ENCODE peak calls at places on chromosomes 11 and 22, in four cellular contexts. One of them, this sample, is unnamed.

GRCh38 chr22:46007848-46008261 is 30.9 kb upstream of the WNT7B start:
- DNase-seq in bronchial epithelial cell: peak; percentile 92
- DNase-seq in transverse colon: peak; percentile 58
- DNase-seq in A549: no peak
- DNase-seq in this sample: no peak

GRCh38 chr22:19750666-19751490 is 9.7 kb upstream of the TBX1 start:
- DNase-seq in bronchial epithelial cell: peak; percentile 72
- DNase-seq in transverse colon: no peak
- DNase-seq in A549: no peak
- DNase-seq in this sample: no peak

GRCh38 chr22:44342347-44342956 is 29.7 kb upstream of the SHISAL1 start:
- DNase-seq in bronchial epithelial cell: no peak
- DNase-seq in transverse colon: no peak
- DNase-seq in A549: no peak
- DNase-seq in this sample: no peak

GRCh38 chr11:75997273-75997552 is 182.2 kb downstream of the UVRAG start:
- DNase-seq in bronchial epithelial cell: no peak
- DNase-seq in transverse colon: no peak
- DNase-seq in A549: no peak
- DNase-seq in this sample: no peak

GRCh38 chr11:11973866-11974265 is 34.6 kb downstream of the DKK3 start:
- DNase-seq in bronchial epithelial cell: no peak
- DNase-seq in transverse colon: no peak
- DNase-seq in A549: no peak
- DNase-seq in this sample: no peak

GRCh38 chr11:125457814-125458343 is 38.2 kb downstream of the FEZ1 start:
- DNase-seq in bronchial epithelial cell: no peak
- DNase-seq in transverse colon: peak; percentile 10
- DNase-seq in A549: no peak
- DNase-seq in this sample: no peak

GRCh38 chr22:24189249-24190158 is 8.2 kb downstream of the SUSD2 start:
- DNase-seq in bronchial epithelial cell: peak; percentile 38
- DNase-seq in transverse colon: peak; percentile 73
- DNase-seq in A549: peak; percentile 84
- DNase-seq in this sample: no peak

GRCh38 chr11:904380-904779 is 6.2 kb downstream of the CHID1 start:
- DNase-seq in bronchial epithelial cell: no peak
- DNase-seq in transverse colon: no peak
- DNase-seq in A549: no peak
- DNase-seq in this sample: no peak

GRCh38 chr11:94574193-94574961 is 7.2 kb downstream of the PIWIL4 start:
- DNase-seq in bronchial epithelial cell: no peak
- DNase-seq in transverse colon: no peak
- DNase-seq in A549: no peak
- DNase-seq in this sample: no peak

GRCh38 chr11:111779118-111779517 is 12.9 kb upstream of the PPP2R1B start:
- DNase-seq in bronchial epithelial cell: no peak
- DNase-seq in transverse colon: no peak
- DNase-seq in A549: no peak
- DNase-seq in this sample: no peak

GRCh38 chr11:20013346-20014066 is 146.8 kb downstream of the DBX1 start:
- DNase-seq in bronchial epithelial cell: peak; percentile 67
- DNase-seq in transverse colon: no peak
- DNase-seq in A549: no peak
- DNase-seq in this sample: no peak

GRCh38 chr11:94544832-94545640 is 1.3 kb downstream of the FUT4 start:
- DNase-seq in bronchial epithelial cell: peak; percentile 40
- DNase-seq in transverse colon: peak; percentile 51
- DNase-seq in A549: no peak
- DNase-seq in this sample: no peak

GRCh38 chr11:125903753-125904659 is at the start of gene DDX25:
- DNase-seq in bronchial epithelial cell: no peak
- DNase-seq in transverse colon: no peak
- DNase-seq in A549: no peak
- DNase-seq in this sample: no peak

GRCh38 chr11:89249196-89249595 is 71.5 kb downstream of the TYR start:
- DNase-seq in bronchial epithelial cell: no peak
- DNase-seq in transverse colon: no peak
- DNase-seq in A549: no peak
- DNase-seq in this sample: no peak

GRCh38 chr11:76859708-76860233 is 947 bp upstream of the ACER3 start:
- DNase-seq in bronchial epithelial cell: no peak
- DNase-seq in transverse colon: no peak
- DNase-seq in A549: no peak
- DNase-seq in this sample: no peak

GRCh38 chr11:109586789-109587188 is 164.8 kb downstream of the C11orf87 start:
- DNase-seq in bronchial epithelial cell: no peak
- DNase-seq in transverse colon: no peak
- DNase-seq in A549: no peak
- DNase-seq in this sample: no peak

DNA sequence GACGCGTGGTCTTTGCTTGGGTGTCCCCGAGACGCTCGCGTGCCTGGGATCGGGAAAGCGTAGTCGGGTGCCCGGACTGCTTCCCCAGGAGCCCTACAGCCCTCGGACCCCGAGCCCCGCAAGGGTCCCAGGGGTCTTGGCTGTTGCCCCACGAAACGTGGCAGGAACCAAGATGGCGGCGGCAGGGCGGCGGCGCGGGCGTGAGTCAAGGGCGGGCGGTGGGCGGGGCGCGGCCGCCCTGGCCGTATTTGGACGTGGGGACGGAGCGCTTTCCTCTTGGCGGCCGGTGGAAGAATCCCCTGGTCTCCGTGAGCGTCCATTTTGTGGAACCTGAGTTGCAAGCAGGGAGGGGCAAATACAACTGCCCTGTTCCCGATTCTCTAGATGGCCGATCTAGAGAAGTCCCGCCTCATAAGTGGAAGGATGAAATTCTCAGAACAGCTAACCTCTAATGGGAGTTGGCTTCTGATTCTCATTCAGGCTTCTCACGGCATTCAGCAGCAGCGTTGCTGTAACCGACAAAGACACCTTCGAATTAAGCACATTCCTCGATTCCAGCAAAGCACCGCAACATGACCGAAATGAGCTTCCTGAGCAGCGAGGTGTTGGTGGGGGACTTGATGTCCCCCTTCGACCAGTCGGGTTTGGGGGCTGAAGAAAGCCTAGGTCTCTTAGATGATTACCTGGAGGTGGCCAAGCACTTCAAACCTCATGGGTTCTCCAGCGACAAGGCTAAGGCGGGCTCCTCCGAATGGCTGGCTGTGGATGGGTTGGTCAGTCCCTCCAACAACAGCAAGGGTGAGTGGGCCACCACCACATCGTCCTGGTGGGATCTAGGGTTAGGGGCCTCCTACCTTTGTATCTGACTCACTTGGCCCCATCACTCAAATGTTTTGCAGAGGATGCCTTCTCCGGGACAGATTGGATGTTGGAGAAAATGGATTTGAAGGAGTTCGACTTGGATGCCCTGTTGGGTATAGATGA is 804 bp downstream of the ATF4 start:
- DNase-seq in bronchial epithelial cell: no peak
- DNase-seq in transverse colon: peak; percentile 84
- DNase-seq in A549: no peak
- DNase-seq in this sample: no peak
- TF ChIP-seq CTCF in bronchial epithelial cell: no peak
- TF ChIP-seq CTCF in transverse colon: no peak
- TF ChIP-seq CTCF in A549: no peak
- TF ChIP-seq CTCF in this sample: no peak

DNA sequence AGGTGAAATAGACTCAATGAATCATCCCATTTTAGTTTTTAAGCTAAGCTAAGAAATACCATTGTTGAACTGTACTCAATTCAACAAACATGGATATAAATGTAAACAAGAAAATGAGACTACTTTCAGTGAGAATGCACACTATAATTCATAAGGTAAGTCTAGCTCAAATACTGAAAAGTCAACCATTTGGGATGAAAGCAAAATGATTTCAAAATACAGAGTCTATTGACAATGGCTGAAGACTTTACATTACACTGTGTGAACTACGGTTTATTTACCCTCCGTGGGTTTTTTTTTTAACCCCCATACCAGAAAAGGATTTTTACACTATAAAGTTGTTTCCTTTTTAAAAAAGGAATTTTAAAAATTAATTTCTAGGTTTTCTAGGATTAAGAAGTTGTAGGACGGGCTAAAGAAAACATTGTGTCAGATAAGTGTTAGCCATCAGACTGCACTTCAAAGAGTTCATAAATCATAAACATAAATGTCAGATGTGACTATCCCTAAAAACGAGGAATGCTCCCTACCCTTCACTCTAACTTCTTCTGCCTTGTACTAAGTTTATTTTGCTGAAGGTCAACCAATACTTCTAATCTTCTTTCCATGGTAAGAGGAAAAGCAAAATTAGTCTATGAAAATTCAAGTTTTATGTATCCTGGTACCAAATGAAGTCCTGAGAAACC is 83.0 kb downstream of the FCHSD2 start:
- DNase-seq in bronchial epithelial cell: no peak
- DNase-seq in transverse colon: no peak
- DNase-seq in A549: no peak
- DNase-seq in this sample: no peak
- TF ChIP-seq CTCF in bronchial epithelial cell: no peak
- TF ChIP-seq CTCF in transverse colon: no peak
- TF ChIP-seq CTCF in A549: no peak
- TF ChIP-seq CTCF in this sample: no peak

GRCh38 chr11:98260983-98261382 is 759.8 kb upstream of the CNTN5 start:
- DNase-seq in bronchial epithelial cell: peak; percentile 0
- DNase-seq in transverse colon: no peak
- DNase-seq in A549: no peak
- DNase-seq in this sample: no peak
- TF ChIP-seq CTCF in bronchial epithelial cell: no peak
- TF ChIP-seq CTCF in transverse colon: no peak
- TF ChIP-seq CTCF in A549: no peak
- TF ChIP-seq CTCF in this sample: peak; percentile 34

GRCh38 chr22:29195964-29196666 is 9.6 kb upstream of the EMID1 start:
- DNase-seq in bronchial epithelial cell: no peak
- DNase-seq in transverse colon: no peak
- DNase-seq in A549: no peak
- DNase-seq in this sample: no peak

GRCh38 chr22:29195118-29195963 is 10.4 kb upstream of the EMID1 start:
- DNase-seq in bronchial epithelial cell: no peak
- DNase-seq in transverse colon: no peak
- DNase-seq in A549: no peak
- DNase-seq in this sample: no peak

GRCh38 chr22:29190915-29191314 is 14.8 kb upstream of the EMID1 start:
- DNase-seq in bronchial epithelial cell: peak; percentile 14
- DNase-seq in transverse colon: no peak
- DNase-seq in A549: no peak
- DNase-seq in this sample: no peak

GRCh38 chr22:29197096-29197495 is 8.6 kb upstream of the EMID1 start:
- DNase-seq in bronchial epithelial cell: no peak
- DNase-seq in transverse colon: no peak
- DNase-seq in A549: no peak
- DNase-seq in this sample: no peak

DNA sequence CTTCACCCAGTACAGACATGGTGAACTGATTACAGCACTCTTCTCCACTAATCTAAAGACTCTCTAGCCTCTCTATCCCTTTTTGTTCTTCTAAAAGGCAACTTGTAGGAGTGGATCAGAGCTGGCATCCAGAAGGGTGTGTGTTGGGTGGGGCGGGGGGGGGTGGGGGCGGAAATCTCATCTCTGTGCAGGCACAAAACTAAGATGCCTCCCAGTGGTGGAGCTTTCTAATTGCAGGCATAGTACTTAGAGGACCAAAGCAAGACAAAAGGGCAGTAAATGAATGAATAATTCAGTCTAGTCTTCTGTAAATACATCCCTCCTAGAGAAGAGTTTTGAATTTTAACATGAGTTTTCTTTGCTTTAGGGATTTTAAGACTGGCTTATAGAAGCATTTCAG is 11.4 kb upstream of the EMID1 start:
- DNase-seq in bronchial epithelial cell: no peak
- DNase-seq in transverse colon: no peak
- DNase-seq in A549: no peak
- DNase-seq in this sample: no peak
- TF ChIP-seq CTCF in bronchial epithelial cell: no peak
- TF ChIP-seq CTCF in transverse colon: no peak
- TF ChIP-seq CTCF in A549: no peak
- TF ChIP-seq CTCF in this sample: no peak

GRCh38 chr11:59281177-59281576 is 68.5 kb upstream of the MPEG1 start:
- DNase-seq in bronchial epithelial cell: no peak
- DNase-seq in transverse colon: no peak
- DNase-seq in A549: no peak
- DNase-seq in this sample: no peak

GRCh38 chr11:59283825-59284772 is 71.4 kb upstream of the MPEG1 start:
- DNase-seq in bronchial epithelial cell: peak; percentile 54
- DNase-seq in transverse colon: peak; percentile 45
- DNase-seq in A549: peak; percentile 22
- DNase-seq in this sample: peak; percentile 35

GRCh38 chr11:59285716-59286260 is 72.9 kb upstream of the OR5AN1 start:
- DNase-seq in bronchial epithelial cell: no peak
- DNase-seq in transverse colon: no peak
- DNase-seq in A549: no peak
- DNase-seq in this sample: no peak

GRCh38 chr11:59283311-59283710 is 70.6 kb upstream of the MPEG1 start:
- DNase-seq in bronchial epithelial cell: no peak
- DNase-seq in transverse colon: no peak
- DNase-seq in A549: no peak
- DNase-seq in this sample: no peak

DNA sequence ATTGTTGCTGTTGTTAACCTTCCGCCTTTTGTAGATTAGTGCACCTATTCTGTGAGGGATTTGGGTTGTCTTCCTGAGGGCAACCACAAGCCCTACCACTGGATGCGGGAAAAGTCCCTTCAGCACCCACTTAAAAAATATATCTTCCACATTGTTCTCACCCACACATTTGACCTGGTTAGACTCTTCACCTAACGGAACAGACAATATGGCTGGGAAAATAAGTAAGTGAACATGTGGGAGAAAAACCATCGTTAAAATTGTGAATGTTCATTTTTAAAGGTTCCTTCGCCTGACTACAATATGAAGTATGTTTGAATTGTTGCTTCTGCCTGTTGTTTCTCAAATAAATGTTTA is 72.0 kb upstream of the MPEG1 start:
- DNase-seq in bronchial epithelial cell: no peak
- DNase-seq in transverse colon: no peak
- DNase-seq in A549: no peak
- DNase-seq in this sample: no peak
- TF ChIP-seq CTCF in bronchial epithelial cell: no peak
- TF ChIP-seq CTCF in transverse colon: peak; percentile 19
- TF ChIP-seq CTCF in A549: no peak
- TF ChIP-seq CTCF in this sample: peak; percentile 60

This sample was measured in Panc1.